ENCODE peak calls at places on chromosomes 5 and 9, in eight cellular contexts. A is GM23338, B is HCT116, R is stomach, M is prostate gland, G is sigmoid colon, S is GM12878, H is SK-N-SH. T is an unnamed sample.

GRCh38 chr9:94948567-94949235 is 222.2 kb downstream of the AOPEP start:
- DNase-seq in B (no peak), G (no peak), R (no peak), M (no peak), A (no peak), H (no peak), S (no peak), T (no peak)

GRCh38 chr5:9513825-9514224 is 32.0 kb downstream of the SEMA5A start:
- DNase-seq in G (no peak), A (peak), R (no peak), M (no peak), B (no peak), H (no peak), S (no peak), T (no peak)

GRCh38 chr5:132473019-132473531 is 17.5 kb downstream of the IRF1 start:
- DNase-seq in G (peak), S (no peak), H (no peak), A (no peak), R (peak), B (no peak), M (no peak), T (peak)

GRCh38 chr9:115591584-115591984 is 473.6 kb upstream of the TNC start:
- DNase-seq in B (peak), S (peak), M (peak), R (peak), A (peak), G (peak), H (peak), T (no peak)

GRCh38 chr9:90433398-90433890 is 209.2 kb downstream of the DIRAS2 start:
- DNase-seq in M (no peak), G (no peak), S (no peak), A (peak), B (no peak), R (peak), H (no peak), T (peak)

GRCh38 chr9:74493512-74493911 is 3.6 kb upstream of the RORB start:
- DNase-seq in H (no peak), R (no peak), G (no peak), B (no peak), A (peak), M (no peak), S (no peak), T (no peak)

GRCh38 chr5:181259974-181260719 is 796 bp downstream of the TRIM52 start:
- DNase-seq in H (peak), S (no peak), M (no peak), A (no peak), G (no peak), B (no peak), R (no peak), T (no peak)

GRCh38 chr9:105994970-105995369 is 300.6 kb downstream of the TMEM38B start:
- DNase-seq in S (no peak), R (no peak), M (no peak), B (no peak), H (no peak), G (no peak), A (no peak), T (no peak)

GRCh38 chr9:100281676-100282387 is 70.9 kb downstream of the TEX10 start:
- DNase-seq in R (no peak), S (no peak), A (no peak), B (no peak), M (no peak), G (no peak), H (peak), T (no peak)

GRCh38 chr5:159262472-159262858 is 625 bp upstream of the UBLCP1 start:
- DNase-seq in B (peak), R (no peak), S (no peak), G (no peak), M (no peak), A (peak), H (peak), T (no peak)

GRCh38 chr9:12625844-12626243 is 67.3 kb upstream of the TYRP1 start:
- DNase-seq in R (no peak), H (no peak), G (no peak), B (no peak), M (no peak), A (no peak), S (no peak), T (no peak)

GRCh38 chr5:155008669-155009068 is 4.9 kb upstream of the KIF4B start:
- DNase-seq in R (no peak), B (peak), S (no peak), G (no peak), M (no peak), A (no peak), H (no peak), T (no peak)

GRCh38 chr5:134140530-134141201 is 26.2 kb downstream of the TCF7 start:
- DNase-seq in A (peak), H (peak), M (peak), B (peak), S (no peak), G (peak), R (peak), T (peak)

GRCh38 chr9:90290716-90291485 is 351.7 kb downstream of the DIRAS2 start:
- DNase-seq in H (no peak), G (no peak), M (no peak), R (no peak), A (no peak), B (no peak), S (no peak), T (no peak)

GRCh38 chr9:135890190-135890861 is 17.0 kb downstream of the CAMSAP1 start:
- DNase-seq in A (no peak), H (peak), S (no peak), B (no peak), G (no peak), R (peak), M (peak), T (peak)

GRCh38 chr5:122102825-122103224 is 24.8 kb upstream of the LOX start:
- DNase-seq in H (no peak), B (no peak), G (no peak), M (no peak), R (no peak), S (no peak), A (no peak), T (no peak)

GRCh38 chr9:114058688-114059046 is 19.4 kb downstream of the AMBP start:
- DNase-seq in B (no peak), A (no peak), M (no peak), R (no peak), G (no peak), H (no peak), S (no peak), T (no peak)

GRCh38 chr5:151497391-151498002 is 50.1 kb downstream of the SLC36A1 start:
- DNase-seq in R (no peak), H (no peak), M (no peak), G (no peak), B (no peak), S (no peak), A (no peak), T (no peak)

GRCh38 chr5:7043797-7044196 is 330.6 kb downstream of the TENT4A start:
- DNase-seq in S (no peak), R (no peak), B (no peak), A (no peak), M (no peak), H (no peak), G (no peak), T (no peak)

GRCh38 chr5:93018461-93018860 is 562.6 kb downstream of the NR2F1-AS1 start:
- DNase-seq in A (no peak), M (no peak), G (no peak), H (no peak), R (no peak), S (no peak), B (no peak), T (no peak)

GRCh38 chr5:114449836-114450515 is 88.1 kb downstream of the KCNN2 start:
- DNase-seq in B (peak), A (peak), M (peak), G (peak), R (peak), H (peak), S (peak), T (peak)

GRCh38 chr5:32600057-32600622 is 14.8 kb downstream of the SUB1 start:
- DNase-seq in A (no peak), B (no peak), H (no peak), S (no peak), R (no peak), G (no peak), M (no peak), T (no peak)

GRCh38 chr9:81052846-81053245 is 636.5 kb downstream of the TLE1 start:
- DNase-seq in G (no peak), M (no peak), A (no peak), S (no peak), R (no peak), H (no peak), B (no peak), T (no peak)

GRCh38 chr5:79357401-79357800 is 121.5 kb downstream of the JMY start:
- DNase-seq in B (no peak), G (no peak), R (no peak), S (no peak), H (no peak), M (no peak), A (no peak), T (no peak)

GRCh38 chr5:149215478-149216042 is 56.1 kb upstream of the AFAP1L1 start:
- DNase-seq in H (no peak), R (no peak), M (no peak), S (no peak), G (peak), A (no peak), B (no peak), T (no peak)

GRCh38 chr5:71456362-71456743 is 902 bp downstream of the BDP1 start:
- DNase-seq in A (no peak), H (no peak), R (no peak), M (no peak), S (no peak), G (no peak), B (no peak), T (no peak)

GRCh38 chr9:85420750-85421149 is 321.0 kb downstream of the AGTPBP1 start:
- DNase-seq in G (no peak), R (no peak), B (no peak), M (no peak), A (peak), S (no peak), H (no peak), T (no peak)

GRCh38 chr9:134214395-134214765 is 50.0 kb upstream of the RNU6ATAC start:
- DNase-seq in A (no peak), G (no peak), S (no peak), H (peak), B (no peak), M (no peak), R (no peak), T (no peak)

GRCh38 chr9:86925686-86926085 is 21.6 kb downstream of the GAS1 start:
- DNase-seq in H (no peak), S (no peak), R (no peak), A (no peak), B (no peak), G (no peak), M (no peak), T (no peak)

GRCh38 chr5:109567374-109568044 is 122.2 kb upstream of the MAN2A1 start:
- DNase-seq in B (no peak), A (no peak), G (no peak), M (no peak), H (no peak), R (no peak), S (no peak), T (no peak)

GRCh38 chr9:117494401-117495130 is 79.7 kb upstream of the ASTN2 start:
- DNase-seq in H (peak), A (no peak), M (no peak), B (no peak), S (no peak), R (no peak), G (no peak), T (no peak)

GRCh38 chr5:57243286-57244137 is 69.7 kb downstream of the GPBP1 start:
- DNase-seq in S (no peak), H (no peak), M (no peak), A (no peak), B (no peak), R (no peak), G (no peak), T (no peak)

GRCh38 chr9:72597181-72597517 is 75.7 kb downstream of the TMC1 start:
- DNase-seq in S (no peak), A (peak), G (no peak), R (no peak), M (no peak), H (no peak), B (no peak), T (no peak)
- TF ChIP-seq CTCF in S (no peak), A (peak), G (no peak), R (no peak), M (no peak), H (peak), B (no peak), T (no peak)

GRCh38 chr5:150441813-150442698 is 7.5 kb downstream of the RPS14 start:
- DNase-seq in G (no peak), S (no peak), A (peak), M (no peak), B (no peak), R (no peak), H (no peak), T (no peak)

GRCh38 chr5:150444770-150445169 is 4.8 kb downstream of the RPS14 start:
- DNase-seq in M (no peak), H (no peak), A (no peak), R (no peak), B (no peak), S (no peak), G (no peak), T (no peak)

GRCh38 chr5:150440948-150441812 is 8.4 kb downstream of the RPS14 start:
- DNase-seq in R (no peak), G (no peak), B (no peak), S (no peak), M (no peak), H (no peak), A (peak), T (no peak)

GRCh38 chr5:150443242-150444075 is 6.1 kb downstream of the RPS14 start:
- DNase-seq in M (no peak), R (no peak), B (no peak), S (no peak), G (no peak), H (no peak), A (no peak), T (no peak)

GRCh38 chr5:150442699-150443080 is 6.8 kb downstream of the RPS14 start:
- DNase-seq in A (no peak), M (no peak), H (no peak), S (no peak), G (no peak), B (no peak), R (no peak), T (no peak)
- TF ChIP-seq POLR2AphosphoS5 in A (no peak), M (no peak), H (peak), S (no peak), G (no peak), B (peak), R (no peak), T (no peak)

GRCh38 chr9:137499416-137499815 is 40.3 kb upstream of the NSMF start:
- DNase-seq in M (no peak), S (no peak), G (no peak), A (no peak), H (no peak), R (no peak), B (no peak), T (no peak)
- TF ChIP-seq CTCF in M (no peak), S (no peak), G (no peak), A (no peak), H (no peak), R (no peak), B (no peak), T (no peak)

DNA sequence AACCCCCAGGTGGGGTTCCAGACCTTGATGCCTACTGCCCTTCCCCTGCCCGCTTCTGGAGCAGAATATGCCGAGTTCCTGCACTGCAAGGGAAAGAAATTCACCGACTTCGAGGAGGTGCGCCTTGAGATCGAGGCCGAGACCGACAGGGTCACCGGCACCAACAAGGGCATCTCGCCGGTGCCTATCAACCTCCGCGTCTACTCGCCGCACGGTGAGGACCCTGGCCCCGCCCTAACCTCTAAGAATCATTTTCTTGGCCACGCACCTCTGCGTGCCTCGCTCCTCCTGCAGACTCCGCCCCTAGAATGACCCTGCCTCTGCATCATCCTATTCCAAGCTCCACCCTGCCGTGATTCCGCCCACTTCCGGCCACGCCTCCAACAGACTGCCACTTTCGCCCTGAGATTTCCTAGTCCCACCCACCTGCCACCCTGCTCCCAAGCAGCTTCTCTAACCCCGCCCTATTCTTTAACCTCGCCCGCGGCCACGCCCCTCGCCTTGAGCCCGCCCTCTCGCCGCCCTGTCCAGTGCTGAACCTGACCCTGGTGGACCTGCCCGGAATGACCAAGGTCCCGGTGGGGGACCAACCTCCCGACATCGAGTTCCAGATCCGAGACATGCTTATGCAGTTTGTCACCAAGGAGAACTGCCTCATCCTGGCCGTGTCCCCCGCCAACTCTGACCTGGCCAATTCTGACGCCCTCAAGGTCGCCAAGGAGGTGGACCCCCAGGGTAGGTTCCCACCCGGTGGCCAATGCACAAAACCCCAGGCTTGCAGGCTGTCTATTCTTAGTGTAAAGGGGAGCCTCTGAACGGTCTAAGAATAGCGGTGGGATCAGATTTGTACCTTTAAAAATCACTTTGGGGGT is 15.6 kb downstream of the DNM1 start:
- DNase-seq in B (peak), G (peak), R (peak), S (peak), A (peak), H (peak), M (peak), T (peak)
- TF ChIP-seq POLR2AphosphoS5 in B (peak), G (peak), R (peak), S (no peak), A (peak), H (no peak), M (peak), T (no peak)

GRCh38 chr9:27535701-27536118 is 6.1 kb upstream of the MOB3B start:
- DNase-seq in A (peak), G (no peak), H (no peak), S (no peak), M (no peak), R (no peak), B (no peak), T (no peak)
- TF ChIP-seq CTCF in A (peak), G (no peak), H (no peak), S (peak), M (no peak), R (no peak), B (peak), T (no peak)